ENCODE peak calls at places on chromosomes 7 and 10, in ten cellular contexts. J is stimulated activated CD8-positive, alpha-beta memory T cell treated with anti-CD3 and anti-CD28 coated beads, Interleukin-4, amount 100 ng/mL, for 4 hours; G is stimulated activated CD4-positive, alpha-beta T cell treated with anti-CD3 and anti-CD28 coated beads, Interleukin-4, amount 100 ng/mL, for 24 hours; Q is BJ; K is OCI-LY7; Z is Calu3; A is kidney glomerular epithelial cell; O is fibroblast of pulmonary artery; D is NCI-H1092 treated with DMSO at 0.1 percent for 48 hours; N is NCI-H510A treated with DMSO at 0.1 percent for 48 hours. B is an unnamed sample.

GRCh38 chr10:97515260-97515978 is 16.7 kb downstream of the UBTD1 start:
- DNase-seq in G (no peak), N (peak; percentile 11), Q (no peak), Z (no peak), K (no peak), O (no peak), J (no peak), A (no peak), D (no peak), B (no peak)

GRCh38 chr10:101291254-101292193 is 62.3 kb upstream of the LBX1 start:
- DNase-seq in D (peak; percentile 74), A (no peak), G (peak; percentile 50), J (no peak), K (peak; percentile 44), N (peak; percentile 80), O (peak; percentile 22), Z (peak; percentile 51), Q (no peak), B (peak; percentile 93)

GRCh38 chr7:36961097-36961496 is 236.8 kb upstream of the AOAH start:
- DNase-seq in J (no peak), O (no peak), Q (no peak), N (no peak), A (no peak), K (no peak), G (peak; percentile 46), D (no peak), Z (no peak), B (no peak)

GRCh38 chr10:123771877-123772644 is 105.9 kb downstream of the GPR26 start:
- DNase-seq in O (no peak), N (no peak), Z (no peak), A (no peak), D (no peak), G (no peak), Q (no peak), J (no peak), K (no peak), B (no peak)

GRCh38 chr10:33215154-33215553 is 119.3 kb downstream of the NRP1 start:
- DNase-seq in Q (peak; percentile 46), G (no peak), A (no peak), O (peak; percentile 67), K (no peak), N (no peak), D (no peak), Z (no peak), J (no peak), B (no peak)

GRCh38 chr10:50610364-50610763 is 13.4 kb downstream of the SGMS1 start:
- DNase-seq in J (no peak), Z (no peak), D (no peak), A (no peak), G (no peak), N (no peak), Q (no peak), O (no peak), K (no peak), B (no peak)

GRCh38 chr7:133126422-133126821 is 44.5 kb upstream of the CHCHD3 start:
- DNase-seq in K (no peak), G (no peak), D (no peak), J (no peak), N (no peak), O (no peak), Z (no peak), A (no peak), Q (no peak), B (no peak)

GRCh38 chr10:110535958-110536891 is 31.3 kb upstream of the SMC3 start:
- DNase-seq in Q (no peak), D (no peak), G (peak; percentile 81), N (no peak), J (peak; percentile 76), A (peak; percentile 87), Z (peak; percentile 33), O (peak; percentile 63), K (peak; percentile 57), B (no peak)

GRCh38 chr7:131935180-131935579 is 378.8 kb upstream of the PODXL start:
- DNase-seq in J (no peak), A (no peak), G (no peak), Z (peak; percentile 15), N (no peak), Q (no peak), K (no peak), O (no peak), D (no peak), B (no peak)

GRCh38 chr10:78511324-78512204 is 477.9 kb downstream of the RPS24 start:
- DNase-seq in G (no peak), Q (no peak), Z (no peak), A (no peak), J (no peak), N (no peak), K (no peak), D (no peak), O (no peak), B (no peak)

GRCh38 chr10:33233191-33233590 is 101.3 kb downstream of the NRP1 start:
- DNase-seq in Z (no peak), J (no peak), D (no peak), Q (no peak), G (no peak), K (no peak), A (no peak), N (no peak), O (no peak), B (no peak)

GRCh38 chr7:28020302-28020940 is 160.2 kb downstream of the JAZF1 start:
- DNase-seq in G (peak; percentile 40), D (peak; percentile 93), K (peak; percentile 67), O (peak; percentile 89), Z (peak; percentile 75), Q (no peak), J (no peak), N (peak; percentile 85), A (peak; percentile 66), B (peak; percentile 68)

GRCh38 chr7:21371371-21371770 is 56.5 kb upstream of the SP4 start:
- DNase-seq in O (no peak), J (no peak), Q (no peak), N (no peak), G (no peak), Z (no peak), K (no peak), D (no peak), A (no peak), B (no peak)

GRCh38 chr10:122282253-122282671 is 11.2 kb downstream of the BTBD16 start:
- DNase-seq in Q (no peak), J (no peak), G (no peak), K (no peak), Z (no peak), N (no peak), D (no peak), O (peak; percentile 26), A (peak; percentile 85), B (no peak)

GRCh38 chr10:70791390-70792039 is 6.3 kb upstream of the TBATA start:
- DNase-seq in A (no peak), K (no peak), G (no peak), Q (no peak), J (no peak), O (no peak), D (no peak), N (no peak), Z (no peak), B (no peak)

GRCh38 chr7:111919690-111920179 is 286.5 kb downstream of the DOCK4 start:
- DNase-seq in D (no peak), Q (no peak), N (no peak), O (no peak), G (no peak), A (peak; percentile 11), Z (no peak), K (no peak), J (no peak), B (no peak)

GRCh38 chr7:97307521-97308108 is 190.1 kb downstream of the SDHAF3 start:
- DNase-seq in O (peak; percentile 35), D (no peak), N (no peak), J (no peak), Q (no peak), K (no peak), G (no peak), A (no peak), Z (no peak), B (no peak)

GRCh38 chr7:47297120-47297519 is 284.8 kb downstream of the TNS3 start:
- DNase-seq in J (no peak), N (no peak), K (no peak), G (no peak), Q (no peak), Z (no peak), O (no peak), D (no peak), A (no peak), B (no peak)

GRCh38 chr10:93220315-93221170 is 146.8 kb downstream of the CYP26A1 start:
- DNase-seq in Z (no peak), D (no peak), O (no peak), Q (no peak), J (no peak), G (no peak), K (no peak), N (no peak), A (no peak), B (peak; percentile 49)

GRCh38 chr10:34835908-34836558 is 20.9 kb upstream of the PARD3 start:
- DNase-seq in O (no peak), Q (no peak), G (no peak), J (no peak), A (no peak), D (no peak), N (no peak), K (no peak), Z (no peak), B (no peak)

GRCh38 chr7:831596-832291 is 532 bp upstream of the SUN1 start:
- DNase-seq in J (no peak), A (peak; percentile 92), Z (peak; percentile 58), N (no peak), K (no peak), O (peak; percentile 92), G (peak; percentile 46), D (no peak), Q (peak; percentile 85), B (peak; percentile 58)

GRCh38 chr7:45290880-45291279 is 133.3 kb downstream of the RAMP3 start:
- DNase-seq in K (no peak), D (no peak), J (no peak), N (no peak), Q (no peak), O (no peak), Z (no peak), G (no peak), A (no peak), B (no peak)

GRCh38 chr7:47940482-47941001 is 7.7 kb downstream of the PKD1L1 start:
- DNase-seq in D (no peak), J (no peak), N (no peak), Z (no peak), G (no peak), O (peak; percentile 51), A (no peak), Q (peak; percentile 70), K (no peak), B (no peak)

GRCh38 chr10:98268694-98269386 is 846 bp upstream of the LOXL4 start:
- DNase-seq in O (peak; percentile 20), D (peak; percentile 73), K (no peak), Q (no peak), N (peak; percentile 22), J (no peak), Z (no peak), G (no peak), A (no peak), B (peak; percentile 87)

GRCh38 chr10:125325326-125325725 is 165.0 kb upstream of the CTBP2 start:
- DNase-seq in A (no peak), N (no peak), K (no peak), G (no peak), D (no peak), Q (no peak), J (no peak), Z (no peak), O (no peak), B (no peak)

GRCh38 chr10:80530251-80530650 is 7.5 kb upstream of the SH2D4B start:
- DNase-seq in A (no peak), Z (peak; percentile 77), K (peak; percentile 15), N (no peak), Q (no peak), G (peak; percentile 60), D (no peak), J (no peak), O (peak; percentile 55), B (no peak)

GRCh38 chr10:101965075-101965765 is 90.8 kb downstream of the ARMH3 start:
- DNase-seq in D (no peak), G (no peak), K (no peak), J (no peak), Z (no peak), N (peak; percentile 66), Q (no peak), O (no peak), A (no peak), B (no peak)

GRCh38 chr7:2734761-2735571 is 47.0 kb downstream of the AMZ1 start:
- DNase-seq in N (peak; percentile 42), G (no peak), O (no peak), Q (no peak), A (no peak), K (no peak), J (no peak), Z (no peak), D (peak; percentile 66), B (no peak)